ENCODE peak calls at places on chromosomes 12 and 14, in six cellular contexts. D, H, O, M, G and A are unnamed samples.

GRCh38 chr12:123937707-123938600 is 34.7 kb downstream of the CCDC92 start:
- DNase-seq in D (no peak), H (peak), O (no peak), M (no peak), G (no peak), A (no peak)

GRCh38 chr14:75906680-75907280 is 75.0 kb downstream of the TGFB3 start:
- DNase-seq in D (peak), H (peak), O (no peak), M (peak), G (peak), A (peak)

GRCh38 chr12:14910090-14910915 is 24.6 kb upstream of the MGP start:
- DNase-seq in D (no peak), H (no peak), O (no peak), M (no peak), G (no peak), A (no peak)

GRCh38 chr14:96938946-96939345 is 141.8 kb downstream of the VRK1 start:
- DNase-seq in D (no peak), H (no peak), O (no peak), M (no peak), G (no peak), A (no peak)

GRCh38 chr12:1204581-1205121 is 213.6 kb downstream of the ERC1 start:
- DNase-seq in D (no peak), H (no peak), O (no peak), M (no peak), G (no peak), A (peak)

GRCh38 chr12:93381183-93381975 is 3.7 kb downstream of the NUDT4 start:
- DNase-seq in D (peak), H (no peak), O (no peak), M (no peak), G (no peak), A (no peak)

GRCh38 chr14:77041837-77042557 is 13.5 kb upstream of the IRF2BPL start:
- DNase-seq in D (peak), H (no peak), O (peak), M (no peak), G (peak), A (no peak)

GRCh38 chr14:33186656-33187055 is 248.0 kb downstream of the NPAS3 start:
- DNase-seq in D (no peak), H (no peak), O (no peak), M (no peak), G (no peak), A (no peak)

GRCh38 chr14:103883263-103883523 is 35.8 kb upstream of the PPP1R13B start:
- DNase-seq in D (no peak), H (no peak), O (no peak), M (no peak), G (no peak), A (no peak)

GRCh38 chr14:65664436-65664835 is 251.9 kb downstream of the FUT8 start:
- DNase-seq in D (no peak), H (no peak), O (no peak), M (no peak), G (no peak), A (no peak)

GRCh38 chr12:95204141-95204866 is 13.0 kb downstream of the FGD6 start:
- DNase-seq in D (no peak), H (no peak), O (no peak), M (no peak), G (no peak), A (peak)

GRCh38 chr14:93073833-93074769 is 41.6 kb downstream of the ITPK1 start:
- DNase-seq in D (no peak), H (no peak), O (no peak), M (no peak), G (peak), A (no peak)

GRCh38 chr12:63321373-63321772 is 170.4 kb upstream of the AVPR1A start:
- DNase-seq in D (no peak), H (no peak), O (no peak), M (no peak), G (no peak), A (no peak)

GRCh38 chr12:66538970-66539369 is 139.9 kb downstream of the GRIP1 start:
- DNase-seq in D (no peak), H (no peak), O (no peak), M (no peak), G (no peak), A (no peak)

GRCh38 chr12:13947237-13947945 is 34.0 kb downstream of the GRIN2B start:
- DNase-seq in D (no peak), H (no peak), O (no peak), M (no peak), G (no peak), A (no peak)

GRCh38 chr14:70382556-70382955 is 23.1 kb upstream of the COX16 start:
- DNase-seq in D (no peak), H (no peak), O (no peak), M (no peak), G (no peak), A (no peak)

GRCh38 chr14:67241416-67242362 is at the start of gene PALS1:
- DNase-seq in D (peak), H (no peak), O (peak), M (no peak), G (peak), A (peak)

GRCh38 chr14:32419429-32419828 is 90.3 kb downstream of the AKAP6 start:
- DNase-seq in D (no peak), H (no peak), O (no peak), M (no peak), G (no peak), A (no peak)

GRCh38 chr14:87181288-87181687 is 811.7 kb downstream of the GALC start:
- DNase-seq in D (no peak), H (no peak), O (no peak), M (no peak), G (no peak), A (no peak)

GRCh38 chr14:75132374-75133086 is 5.7 kb upstream of the NEK9 start:
- DNase-seq in D (peak), H (peak), O (no peak), M (no peak), G (peak), A (peak)

GRCh38 chr14:55715889-55716288 is 135.9 kb downstream of the KTN1 start:
- DNase-seq in D (no peak), H (no peak), O (no peak), M (no peak), G (no peak), A (no peak)